ENCODE peak calls at places on chromosomes 11 and 22, in ten cellular contexts. Z is mesothelial cell of epicardium; X is SHP77; O is epithelial cell of esophagus; N is stimulated activated CD8-positive, alpha-beta memory T cell treated with anti-CD3 and anti-CD28 coated beads, Interleukin-4, amount 100 ng/mL, for 4 hours; V is Daoy; A is fibroblast of mammary gland; Y is bronchial epithelial cell; W is H7; B is Right ventricle myocardium superior. E is an unnamed sample.

GRCh38 chr11:9016916-9017642 is 13.3 kb upstream of the NRIP3 start:
- DNase-seq in O (no peak), X (no peak), A (no peak), Z (no peak), B (no peak), V (no peak), N (no peak), Y (no peak), W (no peak), E (peak)

GRCh38 chr11:4607782-4608666 is at the start of gene TRIM68:
- DNase-seq in Z (peak), X (peak), A (peak), O (peak), V (peak), W (peak), Y (peak), N (peak), B (peak), E (peak)

GRCh38 chr11:69641681-69642548 is 959 bp downstream of the CCND1 start:
- DNase-seq in Z (no peak), V (no peak), Y (no peak), B (no peak), X (no peak), W (peak), A (no peak), O (no peak), N (no peak), E (no peak)

GRCh38 chr22:23692598-23693291 is 1.9 kb downstream of the RGL4 start:
- DNase-seq in Y (no peak), X (no peak), Z (no peak), O (no peak), N (no peak), W (peak), B (no peak), V (no peak), A (no peak), E (no peak)

GRCh38 chr11:19703211-19703610 is 9.4 kb upstream of the NAV2 start:
- DNase-seq in X (no peak), N (no peak), A (no peak), Y (no peak), B (no peak), O (no peak), V (no peak), W (no peak), Z (no peak), E (peak)

GRCh38 chr22:35835998-35836691 is 118.5 kb downstream of the APOL5 start:
- DNase-seq in A (peak), W (peak), Z (no peak), B (peak), X (peak), Y (peak), N (no peak), V (peak), O (peak), E (peak)

GRCh38 chr22:21646608-21647590 is 4.8 kb downstream of the SDF2L1 start:
- DNase-seq in Y (peak), O (peak), X (peak), B (peak), A (peak), V (peak), N (no peak), W (peak), Z (peak), E (peak)

GRCh38 chr11:7072401-7073028 is 16.3 kb upstream of the RBMXL2 start:
- DNase-seq in X (no peak), O (peak), W (no peak), A (no peak), B (no peak), Z (no peak), V (no peak), Y (peak), N (no peak), E (no peak)

GRCh38 chr11:3041699-3042098 is 15.5 kb downstream of the CARS1 start:
- DNase-seq in V (no peak), A (no peak), W (no peak), Z (no peak), N (no peak), X (no peak), Y (no peak), O (no peak), B (peak), E (no peak)

GRCh38 chr11:68880851-68881250 is 22.8 kb downstream of the MRPL21 start:
- DNase-seq in Y (no peak), X (no peak), A (no peak), Z (no peak), B (no peak), W (no peak), O (no peak), V (no peak), N (no peak), E (no peak)